ENCODE peak calls at places on chromosomes 12 and 14, in five cellular contexts. One of them, this sample, is unnamed.

GRCh38 chr12:102618197-102618897 is 138.0 kb upstream of the IGF1 start:
- DNase-seq in ovary: no peak
- DNase-seq in GOT3: no peak
- DNase-seq in neural crest cell: no peak
- DNase-seq in stimulated activated naive CD4-positive, alpha-beta T cell: no peak
- DNase-seq in this sample: no peak

GRCh38 chr12:68334136-68334535 is 2.0 kb upstream of the MDM1 start:
- DNase-seq in neural crest cell: no peak
- DNase-seq in GOT3: no peak
- DNase-seq in stimulated activated naive CD4-positive, alpha-beta T cell: no peak
- DNase-seq in ovary: no peak
- DNase-seq in this sample: no peak

GRCh38 chr12:96427269-96427729 is 27.1 kb upstream of the CDK17 start:
- DNase-seq in stimulated activated naive CD4-positive, alpha-beta T cell: no peak
- DNase-seq in GOT3: peak; percentile 51
- DNase-seq in ovary: no peak
- DNase-seq in neural crest cell: no peak
- DNase-seq in this sample: no peak

GRCh38 chr14:58922211-58922940 is 266.1 kb upstream of the DAAM1 start:
- DNase-seq in ovary: no peak
- DNase-seq in GOT3: no peak
- DNase-seq in stimulated activated naive CD4-positive, alpha-beta T cell: no peak
- DNase-seq in neural crest cell: no peak
- DNase-seq in this sample: no peak

GRCh38 chr12:9049520-9050133 is 60.3 kb downstream of the KLRG1 start:
- DNase-seq in neural crest cell: no peak
- DNase-seq in ovary: no peak
- DNase-seq in GOT3: no peak
- DNase-seq in stimulated activated naive CD4-positive, alpha-beta T cell: no peak
- DNase-seq in this sample: no peak

GRCh38 chr12:116599285-116600122 is 40.3 kb downstream of the MAP1LC3B2 start:
- DNase-seq in stimulated activated naive CD4-positive, alpha-beta T cell: peak; percentile 23
- DNase-seq in neural crest cell: peak; percentile 73
- DNase-seq in ovary: peak; percentile 87
- DNase-seq in GOT3: peak; percentile 51
- DNase-seq in this sample: peak; percentile 34

GRCh38 chr14:51442513-51443175 is 202.6 kb downstream of the TMX1 start:
- DNase-seq in neural crest cell: no peak
- DNase-seq in stimulated activated naive CD4-positive, alpha-beta T cell: no peak
- DNase-seq in ovary: peak; percentile 27
- DNase-seq in GOT3: no peak
- DNase-seq in this sample: no peak

GRCh38 chr12:27334052-27334720 is 1.6 kb downstream of the BMAL2 start:
- DNase-seq in ovary: no peak
- DNase-seq in GOT3: no peak
- DNase-seq in stimulated activated naive CD4-positive, alpha-beta T cell: no peak
- DNase-seq in neural crest cell: no peak
- DNase-seq in this sample: no peak

GRCh38 chr12:118271770-118272417 is 100.8 kb downstream of the TAOK3 start:
- DNase-seq in neural crest cell: no peak
- DNase-seq in GOT3: no peak
- DNase-seq in stimulated activated naive CD4-positive, alpha-beta T cell: no peak
- DNase-seq in ovary: no peak
- DNase-seq in this sample: no peak

GRCh38 chr12:45540661-45541341 is 188.7 kb upstream of the ARID2 start:
- DNase-seq in stimulated activated naive CD4-positive, alpha-beta T cell: no peak
- DNase-seq in ovary: no peak
- DNase-seq in neural crest cell: no peak
- DNase-seq in GOT3: no peak
- DNase-seq in this sample: no peak

GRCh38 chr14:54486685-54487084 is 2.1 kb downstream of the GMFB start:
- DNase-seq in stimulated activated naive CD4-positive, alpha-beta T cell: no peak
- DNase-seq in ovary: no peak
- DNase-seq in GOT3: no peak
- DNase-seq in neural crest cell: no peak
- DNase-seq in this sample: no peak

GRCh38 chr14:103386632-103387329 is 1.6 kb downstream of the MARK3 start:
- DNase-seq in neural crest cell: no peak
- DNase-seq in stimulated activated naive CD4-positive, alpha-beta T cell: no peak
- DNase-seq in ovary: no peak
- DNase-seq in GOT3: no peak
- DNase-seq in this sample: no peak

GRCh38 chr12:117119592-117120198 is 20.5 kb upstream of the TESC start:
- DNase-seq in stimulated activated naive CD4-positive, alpha-beta T cell: no peak
- DNase-seq in neural crest cell: peak; percentile 20
- DNase-seq in GOT3: no peak
- DNase-seq in ovary: no peak
- DNase-seq in this sample: no peak

GRCh38 chr12:96501139-96501741 is 11.9 kb downstream of the CFAP54 start:
- DNase-seq in GOT3: no peak
- DNase-seq in neural crest cell: no peak
- DNase-seq in ovary: no peak
- DNase-seq in stimulated activated naive CD4-positive, alpha-beta T cell: no peak
- DNase-seq in this sample: peak; percentile 23

GRCh38 chr14:58747181-58747580 is 109.4 kb downstream of the DACT1 start:
- DNase-seq in ovary: no peak
- DNase-seq in stimulated activated naive CD4-positive, alpha-beta T cell: no peak
- DNase-seq in neural crest cell: no peak
- DNase-seq in GOT3: no peak
- DNase-seq in this sample: no peak

GRCh38 chr14:51581017-51581881 is 70.5 kb upstream of the FRMD6 start:
- DNase-seq in ovary: no peak
- DNase-seq in GOT3: no peak
- DNase-seq in stimulated activated naive CD4-positive, alpha-beta T cell: no peak
- DNase-seq in neural crest cell: no peak
- DNase-seq in this sample: no peak

GRCh38 chr14:89117017-89117416 is 292.6 kb downstream of the TTC8 start:
- DNase-seq in ovary: no peak
- DNase-seq in neural crest cell: no peak
- DNase-seq in stimulated activated naive CD4-positive, alpha-beta T cell: no peak
- DNase-seq in GOT3: no peak
- DNase-seq in this sample: no peak